ENCODE peak calls at places on chromosomes 12 and 14, in six cellular contexts. Q is mucosa of descending colon, G is brain microvascular endothelial cell, X is stomach, E is H7, N is body of pancreas. Y is an unnamed sample. For H3K36me3, the result is how much of the 10 kb centered on the place peaks cover.

GRCh38 chr14:40581264-40581663 is 1025.4 kb upstream of the LRFN5 start:
- DNase-seq in Q (no peak), G (no peak), X (no peak), E (no peak), N (no peak), Y (no peak)

GRCh38 chr12:104462931-104463339 is 6.2 kb downstream of the CHST11 start:
- DNase-seq in Q (no peak), G (no peak), X (no peak), E (no peak), N (no peak), Y (no peak)

GRCh38 chr14:91252901-91253794 is 8.6 kb upstream of the GPR68 start:
- DNase-seq in Q (peak), G (no peak), X (peak), E (peak), N (no peak), Y (no peak)

GRCh38 chr12:69497308-69498026 is 27.3 kb downstream of the FRS2 start:
- DNase-seq in Q (no peak), G (no peak), X (no peak), E (no peak), N (no peak), Y (no peak)

GRCh38 chr12:123761841-123762714 is at the start of gene DNAH10:
- DNase-seq in Q (peak), G (no peak), X (no peak), E (peak), N (no peak), Y (no peak)

GRCh38 chr14:76091036-76091435 is 60.7 kb upstream of the GPATCH2L start:
- DNase-seq in Q (no peak), G (no peak), X (no peak), E (peak), N (peak), Y (no peak)

GRCh38 chr14:33777651-33778050 is 173.2 kb downstream of the EGLN3 start:
- DNase-seq in Q (no peak), G (no peak), X (no peak), E (no peak), N (no peak), Y (peak)

GRCh38 chr12:132776816-132777568 is 15.4 kb upstream of the ANKLE2 start:
- DNase-seq in Q (no peak), G (peak), X (no peak), E (no peak), N (peak), Y (no peak)

GRCh38 chr12:119842380-119842779 is 34.7 kb downstream of the CIT start:
- DNase-seq in Q (no peak), G (no peak), X (no peak), E (no peak), N (no peak), Y (no peak)

GRCh38 chr12:9717070-9717925 is 15.6 kb downstream of the CLECL1 start:
- DNase-seq in Q (no peak), G (no peak), X (no peak), E (no peak), N (no peak), Y (no peak)

GRCh38 chr14:86626530-86626929 is 1096.6 kb downstream of the FLRT2 start:
- DNase-seq in Q (no peak), G (no peak), X (no peak), E (no peak), N (no peak), Y (no peak)

GRCh38 chr12:15474766-15475165 is 152.5 kb downstream of the PTPRO start:
- DNase-seq in Q (no peak), G (no peak), X (no peak), E (no peak), N (no peak), Y (peak)

DNA sequence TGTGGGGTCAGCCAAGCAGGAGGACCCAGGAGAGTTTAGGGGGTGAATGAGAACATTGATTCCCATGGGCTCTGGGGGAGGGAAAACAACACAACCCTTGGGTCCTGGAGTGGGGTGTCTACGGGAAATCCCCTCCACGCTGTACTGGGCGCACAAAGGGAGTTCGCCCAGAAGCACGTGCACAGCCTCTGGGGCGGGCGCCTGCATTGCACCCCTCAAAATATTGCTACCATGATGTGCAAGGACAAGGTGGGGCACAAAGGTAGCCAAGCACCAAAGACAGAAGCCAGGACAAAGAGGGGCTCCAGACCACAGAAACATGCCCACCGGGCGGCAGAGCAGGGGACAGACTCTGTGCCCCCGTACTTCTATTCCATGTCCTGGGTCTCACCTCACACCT is 74.9 kb upstream of the EIF5 start:
- DNase-seq in Q (no peak), G (no peak), X (no peak), E (no peak), N (no peak), Y (no peak)
- H3K4me3 ChIP-seq in Q (no peak), G (no peak), X (no peak), E (no peak), N (no peak), Y (no peak)

GRCh38 chr14:42732005-42732404 is 1125.3 kb downstream of the LRFN5 start:
- DNase-seq in Q (no peak), G (no peak), X (no peak), E (no peak), N (no peak), Y (no peak)

GRCh38 chr14:42736408-42736807 is 1129.7 kb downstream of the LRFN5 start:
- DNase-seq in Q (no peak), G (no peak), X (no peak), E (no peak), N (no peak), Y (no peak)

DNA sequence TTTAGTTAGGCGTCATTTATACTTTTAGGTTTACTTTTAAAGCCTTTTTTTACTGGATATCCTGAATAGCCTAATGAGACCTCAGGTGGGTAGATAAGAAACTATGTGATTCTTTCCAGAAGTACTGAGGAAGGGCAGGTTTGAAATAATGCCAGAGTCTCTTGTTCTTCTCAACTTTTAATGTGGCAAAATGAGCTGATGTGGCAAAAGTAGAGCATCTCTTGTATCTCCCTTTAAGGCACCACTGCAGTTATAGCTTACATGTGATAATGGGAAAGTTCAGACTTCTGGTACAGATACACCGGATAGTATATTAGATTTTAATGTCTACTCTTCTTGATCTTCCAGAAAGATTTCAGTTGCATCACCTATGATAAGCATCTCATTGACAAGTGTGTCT is 1124.8 kb downstream of the LRFN5 start:
- DNase-seq in Q (no peak), G (no peak), X (no peak), E (no peak), N (no peak), Y (no peak)
- H3K36me3 ChIP-seq in Q (under half), G (under half), X (under half), E (under half), N (under half), Y (under half)

DNA sequence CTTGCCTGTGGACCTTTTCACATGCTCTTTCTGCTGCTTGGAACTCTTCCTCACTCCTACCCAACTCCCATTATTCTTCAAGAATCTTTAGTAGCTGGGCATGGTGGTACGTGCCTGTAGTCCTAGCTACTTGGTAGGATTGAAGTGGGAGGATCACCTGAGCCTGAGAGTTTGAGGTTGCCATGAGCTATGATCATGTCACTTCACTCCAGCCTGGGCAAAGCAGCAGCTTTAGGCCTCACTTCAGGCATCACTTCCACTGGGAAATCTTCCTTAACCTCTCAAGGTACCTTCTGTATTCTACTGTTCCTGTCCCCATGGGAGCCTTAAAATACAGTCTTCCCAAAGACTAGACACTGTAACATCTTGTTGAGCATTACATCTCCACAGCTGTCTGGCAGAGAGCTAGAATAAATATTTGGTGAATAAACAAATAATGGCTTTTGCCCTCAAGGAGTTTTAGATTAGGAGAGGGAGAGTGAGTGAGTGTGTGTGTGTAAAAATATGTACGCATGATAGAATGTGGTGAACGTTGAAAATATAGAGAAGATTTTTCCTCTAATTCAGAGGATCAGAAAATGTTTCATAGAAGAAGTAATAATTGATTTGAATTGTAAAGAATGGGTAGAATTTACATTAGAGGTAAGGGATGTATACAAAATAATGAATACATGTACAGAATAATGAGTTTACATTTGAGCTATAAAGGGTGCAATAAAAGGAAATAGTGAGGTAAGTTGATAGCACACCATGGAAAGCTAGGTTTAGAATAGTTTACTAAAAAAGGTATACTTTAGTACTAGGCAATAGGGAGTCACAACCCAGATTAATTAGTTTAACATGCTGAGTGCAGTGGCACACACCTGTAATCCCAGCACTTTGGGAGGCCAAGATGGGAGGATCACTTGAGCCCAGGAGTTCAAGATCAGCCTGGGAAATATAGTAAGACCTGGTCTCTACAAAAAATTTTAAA is 29.2 kb upstream of the BMAL2 start:
- DNase-seq in Q (no peak), G (peak), X (no peak), E (no peak), N (no peak), Y (no peak)
- H3K4me3 ChIP-seq in Q (no peak), G (no peak), X (no peak), E (no peak), N (no peak), Y (no peak)

DNA sequence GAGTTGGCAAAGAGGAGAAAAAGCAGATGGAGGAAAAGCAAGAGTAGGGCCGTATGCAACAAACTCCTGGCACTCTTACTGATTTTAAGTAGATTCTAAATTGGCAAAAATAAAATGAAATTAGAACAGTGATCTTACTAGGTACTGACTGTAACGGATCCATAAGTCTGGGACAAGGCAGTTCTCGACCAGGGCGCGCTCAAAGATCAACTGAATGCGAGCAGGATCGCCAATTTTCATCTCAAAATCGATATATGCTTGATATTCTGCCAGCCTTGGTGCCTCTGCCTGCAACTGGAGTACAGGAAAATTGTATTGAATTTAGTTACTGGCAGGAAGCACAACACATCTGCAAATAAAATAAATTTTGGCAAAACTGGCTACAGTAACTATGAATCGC is 22.2 kb downstream of the SART3 start:
- DNase-seq in Q (no peak), G (no peak), X (no peak), E (no peak), N (no peak), Y (no peak)
- H3K36me3 ChIP-seq in Q (under half), G (under half), X (half or more), E (under half), N (under half), Y (half or more)

DNA sequence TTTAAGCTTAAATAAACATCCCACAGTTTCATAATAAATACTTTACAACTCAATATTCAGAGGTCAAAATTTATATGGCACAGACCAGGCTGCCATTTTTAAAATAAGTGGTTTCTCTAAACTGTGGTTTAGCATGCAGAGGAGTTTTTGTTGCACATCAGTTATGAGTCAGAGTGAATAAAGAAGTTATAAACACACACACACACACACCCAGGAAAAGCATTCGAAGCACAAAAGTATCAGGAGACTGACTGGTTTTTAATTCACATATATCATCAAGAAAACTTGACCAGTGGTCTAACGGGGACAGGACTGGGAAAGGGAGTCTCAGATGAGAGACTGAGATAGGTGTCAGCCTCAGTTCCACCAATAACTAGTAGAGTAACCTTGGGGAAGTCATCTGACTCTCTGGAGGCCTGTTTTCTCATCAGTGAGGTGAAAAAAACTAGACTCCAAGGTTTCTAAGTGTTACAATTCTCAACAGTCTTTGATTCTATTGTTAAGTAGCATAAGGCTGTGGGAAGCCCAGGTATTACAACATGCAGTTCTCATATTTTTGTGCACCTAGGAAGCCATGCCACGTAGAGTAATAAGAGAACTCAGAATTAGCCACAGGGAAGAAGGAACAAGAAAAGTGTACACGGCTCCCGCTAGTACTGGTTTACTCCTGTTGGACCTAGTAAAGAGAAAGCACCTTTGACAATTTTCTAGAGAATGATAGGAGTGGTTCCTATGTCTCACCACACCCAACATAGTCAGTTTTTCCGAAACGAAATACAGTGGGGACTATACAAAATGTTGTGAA is 5.2 kb downstream of the PPTC7 start:
- DNase-seq in Q (no peak), G (peak), X (no peak), E (no peak), N (no peak), Y (no peak)
- H3K4me3 ChIP-seq in Q (no peak), G (peak), X (no peak), E (no peak), N (no peak), Y (peak)

DNA sequence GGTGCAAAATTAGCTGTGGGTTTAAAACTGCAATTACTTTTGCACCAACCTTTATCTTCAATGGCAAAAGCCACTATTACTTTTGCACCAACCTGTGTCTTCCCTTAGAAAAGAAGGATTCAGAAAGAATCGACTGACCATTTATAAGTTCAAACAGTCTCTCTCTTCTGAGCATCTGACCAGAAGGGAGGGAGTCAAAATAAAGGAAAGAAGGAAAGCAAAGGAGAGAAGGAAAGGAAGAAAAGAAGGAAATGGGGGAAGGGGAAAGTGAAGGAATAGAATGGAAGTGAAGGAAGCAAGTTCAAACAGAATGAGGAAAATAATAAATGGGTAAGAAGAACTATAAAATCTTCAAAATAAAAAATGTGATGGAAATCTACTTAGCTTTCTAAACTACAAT is 57.8 kb downstream of the KDM5A start:
- DNase-seq in Q (no peak), G (no peak), X (no peak), E (no peak), N (no peak), Y (no peak)
- H3K36me3 ChIP-seq in Q (under half), G (under half), X (half or more), E (under half), N (under half), Y (half or more)

DNA sequence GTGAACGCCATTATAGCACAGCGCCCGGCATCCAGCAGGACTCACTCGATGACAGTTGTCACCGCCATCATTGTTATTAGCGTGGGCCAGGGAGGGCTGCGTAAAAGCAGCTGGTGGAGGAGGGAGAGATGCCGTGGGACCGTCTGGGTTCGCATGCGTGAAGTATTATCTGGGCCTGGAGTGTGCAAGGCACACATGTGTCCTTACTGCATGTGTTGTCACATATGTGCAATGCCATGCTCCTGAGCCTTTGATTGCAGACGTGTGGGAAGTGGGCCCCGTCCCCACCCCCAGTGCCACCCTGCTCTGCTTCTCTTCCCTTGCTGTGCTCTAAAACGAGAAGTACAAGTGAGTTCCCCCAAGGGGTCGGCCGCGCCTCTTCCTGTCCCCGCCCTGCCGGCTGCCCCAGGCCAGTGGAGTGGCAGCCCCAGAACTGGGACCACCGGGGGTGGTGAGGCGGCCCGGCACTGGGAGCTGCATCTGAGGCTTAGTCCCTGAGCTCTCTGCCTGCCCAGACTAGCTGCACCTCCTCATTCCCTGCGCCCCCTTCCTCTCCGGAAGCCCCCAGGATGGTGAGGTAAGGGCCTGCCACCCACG is at the start of gene PTPN6:
- DNase-seq in Q (peak), G (no peak), X (peak), E (peak), N (no peak), Y (no peak)
- H3K4me3 ChIP-seq in Q (no peak), G (no peak), X (peak), E (no peak), N (no peak), Y (no peak)

Y was measured in MG63.